ENCODE peak calls at places on chromosomes 11 and 22, in ten cellular contexts. Y is T47D; S is Karpas-422; V is RKO; K is head of caudate nucleus; G is stimulated activated CD4-positive, alpha-beta T cell treated with anti-CD3 and anti-CD28 coated beads, TNF-alpha, amount 100 ng/mL, for 48 hours; J is cardiac muscle cell; Q is lower lobe of right lung; L is stimulated activated CD8-positive, alpha-beta memory T cell treated with anti-CD3 and anti-CD28 coated beads, Interleukin-15, amount 100 ng/mL, for 24 hours; N is HS-5. P is an unnamed sample.

GRCh38 chr22:41876275-41876674 is 38.6 kb downstream of the SHISA8 start:
- DNase-seq in Y (no peak), S (no peak), V (no peak), K (no peak), G (no peak), J (no peak), Q (no peak), L (no peak), N (no peak), P (no peak)

GRCh38 chr11:73379189-73379880 is 3.1 kb downstream of the RELT start:
- DNase-seq in Y (peak; percentile 58), S (peak; percentile 45), V (no peak), K (no peak), G (no peak), J (no peak), Q (peak; percentile 78), L (no peak), N (no peak), P (no peak)

GRCh38 chr22:20422965-20423635 is 14.5 kb downstream of the SCARF2 start:
- DNase-seq in Y (no peak), S (no peak), V (no peak), K (peak; percentile 95), G (no peak), J (no peak), Q (peak; percentile 48), L (no peak), N (no peak), P (peak; percentile 35)

GRCh38 chr11:16925495-16926065 is 88.6 kb downstream of the PLEKHA7 start:
- DNase-seq in Y (peak; percentile 75), S (no peak), V (no peak), K (no peak), G (no peak), J (peak; percentile 88), Q (peak; percentile 62), L (no peak), N (no peak), P (peak; percentile 39)

GRCh38 chr11:62922653-62923371 is 1.6 kb upstream of the CHRM1 start:
- DNase-seq in Y (peak; percentile 69), S (peak; percentile 47), V (no peak), K (peak; percentile 81), G (peak; percentile 24), J (no peak), Q (no peak), L (no peak), N (no peak), P (peak; percentile 45)

GRCh38 chr11:45848654-45849081 is 1.4 kb downstream of the CRY2 start:
- DNase-seq in Y (peak; percentile 77), S (no peak), V (no peak), K (peak; percentile 25), G (no peak), J (no peak), Q (no peak), L (no peak), N (no peak), P (no peak)

GRCh38 chr11:64355078-64355940 is 3.7 kb upstream of the RPS6KA4 start:
- DNase-seq in Y (peak; percentile 82), S (peak; percentile 91), V (peak; percentile 91), K (peak; percentile 84), G (no peak), J (peak; percentile 83), Q (peak; percentile 83), L (no peak), N (peak; percentile 49), P (peak; percentile 84)

GRCh38 chr11:110903830-110904229 is 191.6 kb upstream of the ARHGAP20 start:
- DNase-seq in Y (no peak), S (no peak), V (no peak), K (no peak), G (no peak), J (no peak), Q (no peak), L (no peak), N (no peak), P (no peak)

GRCh38 chr11:123307276-123307675 is 112.2 kb upstream of the CLMP start:
- DNase-seq in Y (no peak), S (peak; percentile 68), V (no peak), K (no peak), G (no peak), J (no peak), Q (no peak), L (no peak), N (no peak), P (no peak)

GRCh38 chr11:10597877-10598341 is 29.4 kb upstream of the LYVE1 start:
- DNase-seq in Y (no peak), S (no peak), V (no peak), K (no peak), G (no peak), J (no peak), Q (no peak), L (no peak), N (no peak), P (no peak)

GRCh38 chr11:114131366-114131963 is 72.0 kb downstream of the ZBTB16 start:
- DNase-seq in Y (no peak), S (no peak), V (no peak), K (peak; percentile 54), G (no peak), J (no peak), Q (no peak), L (no peak), N (no peak), P (no peak)

GRCh38 chr11:111635706-111636045 is 33.4 kb downstream of the SIK2 start:
- DNase-seq in Y (no peak), S (peak; percentile 69), V (no peak), K (peak; percentile 71), G (no peak), J (no peak), Q (no peak), L (no peak), N (no peak), P (no peak)

GRCh38 chr11:75100314-75100713 is 3.6 kb upstream of the OR2AT4 start:
- DNase-seq in Y (no peak), S (no peak), V (peak; percentile 52), K (no peak), G (peak; percentile 4), J (no peak), Q (no peak), L (no peak), N (peak; percentile 56), P (no peak)